ENCODE peak calls at places on chromosome 11, in four cellular contexts. One of them, this sample, is unnamed.

GRCh38 chr11:102662607-102663006 is 37.5 kb upstream of the MMP20 start:
- DNase-seq in endothelial cell of umbilical vein: no peak
- DNase-seq in K562: no peak
- DNase-seq in GM12878: no peak
- DNase-seq in this sample: no peak

GRCh38 chr11:118156531-118157185 is 4.0 kb upstream of the SCN4B start:
- DNase-seq in endothelial cell of umbilical vein: no peak
- DNase-seq in K562: peak
- DNase-seq in GM12878: no peak
- DNase-seq in this sample: no peak

GRCh38 chr11:122226810-122227379 is 110.9 kb upstream of the BLID start:
- DNase-seq in endothelial cell of umbilical vein: no peak
- DNase-seq in K562: no peak
- DNase-seq in GM12878: no peak
- DNase-seq in this sample: no peak

GRCh38 chr11:17275376-17276235 is 933 bp upstream of the NUCB2 start:
- DNase-seq in endothelial cell of umbilical vein: no peak
- DNase-seq in K562: no peak
- DNase-seq in GM12878: no peak
- DNase-seq in this sample: no peak

GRCh38 chr11:114496915-114497314 is 57.6 kb downstream of the REXO2 start:
- DNase-seq in endothelial cell of umbilical vein: no peak
- DNase-seq in K562: no peak
- DNase-seq in GM12878: no peak
- DNase-seq in this sample: no peak

GRCh38 chr11:34185926-34186841 is 80.8 kb downstream of the NAT10 start:
- DNase-seq in endothelial cell of umbilical vein: no peak
- DNase-seq in K562: no peak
- DNase-seq in GM12878: no peak
- DNase-seq in this sample: no peak

GRCh38 chr11:66277475-66278391 is at the start of gene CNIH2:
- DNase-seq in endothelial cell of umbilical vein: no peak
- DNase-seq in K562: peak
- DNase-seq in GM12878: no peak
- DNase-seq in this sample: no peak

GRCh38 chr11:92383430-92383829 is 158.8 kb downstream of the FAT3 start:
- DNase-seq in endothelial cell of umbilical vein: no peak
- DNase-seq in K562: no peak
- DNase-seq in GM12878: no peak
- DNase-seq in this sample: peak

GRCh38 chr11:32141886-32142546 is 51.1 kb downstream of the RCN1 start:
- DNase-seq in endothelial cell of umbilical vein: no peak
- DNase-seq in K562: no peak
- DNase-seq in GM12878: no peak
- DNase-seq in this sample: no peak

GRCh38 chr11:93017821-93018690 is 48.6 kb downstream of the MTNR1B start:
- DNase-seq in endothelial cell of umbilical vein: no peak
- DNase-seq in K562: no peak
- DNase-seq in GM12878: no peak
- DNase-seq in this sample: no peak

GRCh38 chr11:65119670-65119995 is 2.1 kb upstream of the ZNHIT2 start:
- DNase-seq in endothelial cell of umbilical vein: no peak
- DNase-seq in K562: no peak
- DNase-seq in GM12878: no peak
- DNase-seq in this sample: no peak

GRCh38 chr11:22725079-22725478 is 58.7 kb downstream of the GAS2 start:
- DNase-seq in endothelial cell of umbilical vein: peak
- DNase-seq in K562: no peak
- DNase-seq in GM12878: no peak
- DNase-seq in this sample: peak

GRCh38 chr11:93166194-93166593 is 31.6 kb downstream of the SLC36A4 start:
- DNase-seq in endothelial cell of umbilical vein: no peak
- DNase-seq in K562: no peak
- DNase-seq in GM12878: no peak
- DNase-seq in this sample: no peak

GRCh38 chr11:2999464-2999998 is 7.4 kb upstream of the NAP1L4 start:
- DNase-seq in endothelial cell of umbilical vein: no peak
- DNase-seq in K562: no peak
- DNase-seq in GM12878: no peak
- DNase-seq in this sample: no peak

GRCh38 chr11:57502376-57502775 is 13.1 kb downstream of the SLC43A1 start:
- DNase-seq in endothelial cell of umbilical vein: no peak
- DNase-seq in K562: no peak
- DNase-seq in GM12878: no peak
- DNase-seq in this sample: no peak

GRCh38 chr11:109586789-109587188 is 164.8 kb downstream of the C11orf87 start:
- DNase-seq in endothelial cell of umbilical vein: no peak
- DNase-seq in K562: no peak
- DNase-seq in GM12878: no peak
- DNase-seq in this sample: no peak

GRCh38 chr11:120331301-120331966 is 4.8 kb upstream of the ARHGEF12 start:
- DNase-seq in endothelial cell of umbilical vein: no peak
- DNase-seq in K562: no peak
- DNase-seq in GM12878: no peak
- DNase-seq in this sample: peak

GRCh38 chr11:3134651-3135490 is 30.2 kb downstream of the OSBPL5 start:
- DNase-seq in endothelial cell of umbilical vein: no peak
- DNase-seq in K562: no peak
- DNase-seq in GM12878: no peak
- DNase-seq in this sample: no peak

GRCh38 chr11:67056267-67056639 is 394 bp upstream of the RHOD start:
- DNase-seq in endothelial cell of umbilical vein: no peak
- DNase-seq in K562: no peak
- DNase-seq in GM12878: no peak
- DNase-seq in this sample: no peak

GRCh38 chr11:26993965-26994446 is at the start of gene FIBIN:
- DNase-seq in endothelial cell of umbilical vein: no peak
- DNase-seq in K562: no peak
- DNase-seq in GM12878: no peak
- DNase-seq in this sample: peak

GRCh38 chr11:61828629-61829407 is 718 bp downstream of the FADS2 start:
- DNase-seq in endothelial cell of umbilical vein: peak
- DNase-seq in K562: no peak
- DNase-seq in GM12878: no peak
- DNase-seq in this sample: no peak

GRCh38 chr11:46331653-46331984 is 15.6 kb upstream of the DGKZ start:
- DNase-seq in endothelial cell of umbilical vein: no peak
- DNase-seq in K562: no peak
- DNase-seq in GM12878: no peak
- DNase-seq in this sample: no peak

GRCh38 chr11:125938418-125938817 is 7.4 kb upstream of the VSIG10L2 start:
- DNase-seq in endothelial cell of umbilical vein: no peak
- DNase-seq in K562: no peak
- DNase-seq in GM12878: no peak
- DNase-seq in this sample: no peak

GRCh38 chr11:122758974-122759373 is 79.3 kb upstream of the CRTAM start:
- DNase-seq in endothelial cell of umbilical vein: peak
- DNase-seq in K562: no peak
- DNase-seq in GM12878: no peak
- DNase-seq in this sample: peak

GRCh38 chr11:117985953-117986887 is at the start of gene IL10RA:
- DNase-seq in endothelial cell of umbilical vein: peak
- DNase-seq in K562: peak
- DNase-seq in GM12878: no peak
- DNase-seq in this sample: peak

GRCh38 chr11:95790933-95791247 is 592 bp downstream of the CEP57 start:
- DNase-seq in endothelial cell of umbilical vein: peak
- DNase-seq in K562: peak
- DNase-seq in GM12878: peak
- DNase-seq in this sample: peak

GRCh38 chr11:119729581-119730346 is 764 bp upstream of the NECTIN1 start:
- DNase-seq in endothelial cell of umbilical vein: peak
- DNase-seq in K562: no peak
- DNase-seq in GM12878: no peak
- DNase-seq in this sample: peak

GRCh38 chr11:26730711-26731460 is 9.0 kb upstream of the SLC5A12 start:
- DNase-seq in endothelial cell of umbilical vein: no peak
- DNase-seq in K562: no peak
- DNase-seq in GM12878: no peak
- DNase-seq in this sample: peak

GRCh38 chr11:2462986-2463765 is 18.4 kb downstream of the KCNQ1 start:
- DNase-seq in endothelial cell of umbilical vein: no peak
- DNase-seq in K562: no peak
- DNase-seq in GM12878: no peak
- DNase-seq in this sample: no peak

GRCh38 chr11:72274435-72274834 is 30.5 kb upstream of the PHOX2A start:
- DNase-seq in endothelial cell of umbilical vein: no peak
- DNase-seq in K562: no peak
- DNase-seq in GM12878: no peak
- DNase-seq in this sample: peak

GRCh38 chr11:124602193-124602592 is 9.0 kb upstream of the PANX3 start:
- DNase-seq in endothelial cell of umbilical vein: no peak
- DNase-seq in K562: no peak
- DNase-seq in GM12878: no peak
- DNase-seq in this sample: peak

GRCh38 chr11:12602421-12602820 is 71.8 kb upstream of the TEAD1 start:
- DNase-seq in endothelial cell of umbilical vein: no peak
- DNase-seq in K562: peak
- DNase-seq in GM12878: no peak
- DNase-seq in this sample: no peak

GRCh38 chr11:12604557-12605105 is 69.6 kb upstream of the TEAD1 start:
- DNase-seq in endothelial cell of umbilical vein: no peak
- DNase-seq in K562: no peak
- DNase-seq in GM12878: no peak
- DNase-seq in this sample: peak

GRCh38 chr11:12611352-12611751 is 62.9 kb upstream of the TEAD1 start:
- DNase-seq in endothelial cell of umbilical vein: no peak
- DNase-seq in K562: no peak
- DNase-seq in GM12878: no peak
- DNase-seq in this sample: no peak

GRCh38 chr11:12603362-12604088 is 70.7 kb upstream of the TEAD1 start:
- DNase-seq in endothelial cell of umbilical vein: no peak
- DNase-seq in K562: peak
- DNase-seq in GM12878: no peak
- DNase-seq in this sample: no peak

GRCh38 chr11:12606597-12606996 is 67.6 kb upstream of the TEAD1 start:
- DNase-seq in endothelial cell of umbilical vein: no peak
- DNase-seq in K562: no peak
- DNase-seq in GM12878: no peak
- DNase-seq in this sample: peak
- TF ChIP-seq FOS in endothelial cell of umbilical vein: no peak
- TF ChIP-seq FOS in K562: no peak
- TF ChIP-seq FOS in GM12878: no peak
- TF ChIP-seq FOS in this sample: peak

DNA sequence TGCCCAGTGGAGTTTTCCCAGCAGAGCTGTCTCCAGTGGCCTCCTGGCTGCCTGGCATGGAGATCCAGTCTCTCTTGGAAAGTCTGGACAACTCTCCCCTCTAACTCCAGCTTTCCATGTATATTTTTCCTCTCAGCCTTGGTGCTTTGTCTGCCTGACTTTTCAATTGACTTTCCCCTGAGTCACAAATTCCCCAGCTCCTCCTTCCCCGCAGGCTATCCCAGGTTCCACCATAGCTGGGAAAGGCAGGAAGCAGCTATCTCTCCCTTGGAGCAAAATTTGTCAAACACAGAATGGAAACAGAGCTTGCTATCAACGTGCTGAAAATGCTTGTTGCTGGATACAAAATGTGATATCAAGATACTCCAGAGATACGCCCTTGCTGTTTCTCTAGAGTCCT is 384.8 kb downstream of the TMEM135 start:
- DNase-seq in endothelial cell of umbilical vein: no peak
- DNase-seq in K562: no peak
- DNase-seq in GM12878: no peak
- DNase-seq in this sample: peak
- TF ChIP-seq FOS in endothelial cell of umbilical vein: no peak
- TF ChIP-seq FOS in K562: no peak
- TF ChIP-seq FOS in GM12878: no peak
- TF ChIP-seq FOS in this sample: no peak

GRCh38 chr11:104338186-104338585 is 174.2 kb upstream of the PDGFD start:
- DNase-seq in endothelial cell of umbilical vein: no peak
- DNase-seq in K562: no peak
- DNase-seq in GM12878: no peak
- DNase-seq in this sample: peak

GRCh38 chr11:104339383-104339831 is 175.5 kb upstream of the PDGFD start:
- DNase-seq in endothelial cell of umbilical vein: no peak
- DNase-seq in K562: no peak
- DNase-seq in GM12878: no peak
- DNase-seq in this sample: no peak

DNA sequence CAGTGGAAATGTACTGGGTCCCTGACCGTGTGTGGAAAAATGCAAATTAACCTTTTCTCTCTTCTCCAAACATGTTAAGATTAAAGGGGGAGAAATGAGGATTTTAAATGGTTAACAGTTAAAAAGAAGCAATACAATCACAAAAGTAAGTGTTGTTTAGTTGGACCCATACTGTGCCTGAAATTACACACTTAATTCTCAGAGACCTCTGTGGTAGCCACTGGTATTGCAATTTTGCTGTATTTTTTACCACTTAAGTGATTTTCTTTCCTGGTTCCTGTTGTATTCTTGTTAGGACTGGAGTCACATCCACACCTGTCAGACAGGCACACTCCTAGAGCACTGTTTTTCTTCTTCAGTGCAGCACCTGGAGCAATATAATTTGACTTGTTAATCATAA is 179.6 kb upstream of the PDGFD start:
- DNase-seq in endothelial cell of umbilical vein: peak
- DNase-seq in K562: no peak
- DNase-seq in GM12878: no peak
- DNase-seq in this sample: peak
- TF ChIP-seq FOS in endothelial cell of umbilical vein: no peak
- TF ChIP-seq FOS in K562: no peak
- TF ChIP-seq FOS in GM12878: no peak
- TF ChIP-seq FOS in this sample: no peak

DNA sequence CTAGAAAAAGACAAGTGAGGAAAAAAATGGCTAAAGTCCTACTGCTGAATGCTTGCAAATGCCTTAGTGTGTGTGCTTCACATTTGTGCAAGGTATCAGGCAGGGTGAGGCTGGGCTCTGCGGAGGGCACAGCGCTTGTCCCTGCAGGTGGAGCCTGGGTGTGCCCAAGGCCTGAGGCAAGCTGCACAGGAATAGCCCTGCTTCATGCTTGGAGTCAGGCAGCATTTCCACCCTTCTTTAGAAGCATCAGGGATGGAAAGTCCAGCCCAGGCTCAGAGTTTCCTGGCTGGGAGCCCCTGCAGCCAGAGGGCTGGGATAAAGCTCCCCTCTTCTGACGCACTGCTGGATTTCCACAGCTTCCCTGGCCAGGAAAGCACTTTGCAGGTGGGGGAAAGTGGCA is 63.5 kb downstream of the GALNT18 start:
- DNase-seq in endothelial cell of umbilical vein: no peak
- DNase-seq in K562: no peak
- DNase-seq in GM12878: no peak
- DNase-seq in this sample: no peak
- TF ChIP-seq FOS in endothelial cell of umbilical vein: no peak
- TF ChIP-seq FOS in K562: no peak
- TF ChIP-seq FOS in GM12878: no peak
- TF ChIP-seq FOS in this sample: no peak